ENCODE peak calls at places on chromosomes 1 and 21, in seven cellular contexts. E is sigmoid colon, Q is A549, Z is adrenal gland, S is transverse colon, V is prostate gland, A is HCT116. G is an unnamed sample. For H3K4me1, the result is how much of the 10 kb centered on the place peaks cover.

GRCh38 chr1:224253721-224254120 is 70.7 kb downstream of the DEGS1 start:
- DNase-seq in E (no peak), Q (no peak), Z (no peak), S (no peak), V (no peak), A (no peak), G (no peak)

GRCh38 chr1:97489834-97490233 is 431.0 kb downstream of the DPYD start:
- DNase-seq in E (no peak), Q (peak), Z (no peak), S (no peak), V (no peak), A (no peak), G (no peak)

GRCh38 chr1:61056674-61057439 is 25.5 kb upstream of the NFIA start:
- DNase-seq in E (peak), Q (no peak), Z (peak), S (peak), V (peak), A (peak), G (no peak)

GRCh38 chr21:36419996-36420395 is 34.8 kb downstream of the CHAF1B start:
- DNase-seq in E (peak), Q (peak), Z (peak), S (peak), V (peak), A (peak), G (no peak)

GRCh38 chr1:218584418-218585155 is 239.5 kb downstream of the TGFB2 start:
- DNase-seq in E (no peak), Q (no peak), Z (no peak), S (no peak), V (no peak), A (peak), G (no peak)

GRCh38 chr1:241639653-241640148 is 468 bp downstream of the CHML start:
- DNase-seq in E (peak), Q (peak), Z (peak), S (peak), V (peak), A (no peak), G (no peak)

GRCh38 chr1:55057956-55058298 is 18.6 kb downstream of the PCSK9 start:
- DNase-seq in E (no peak), Q (no peak), Z (no peak), S (no peak), V (no peak), A (no peak), G (no peak)

GRCh38 chr1:55131801-55132200 is 83.4 kb downstream of the USP24 start:
- DNase-seq in E (no peak), Q (no peak), Z (no peak), S (no peak), V (no peak), A (no peak), G (no peak)

GRCh38 chr1:156154317-156154749 is 948 bp downstream of the SEMA4A start:
- DNase-seq in E (no peak), Q (no peak), Z (no peak), S (peak), V (no peak), A (no peak), G (no peak)

GRCh38 chr1:165259236-165259635 is 97.3 kb downstream of the LMX1A start:
- DNase-seq in E (no peak), Q (no peak), Z (no peak), S (no peak), V (no peak), A (no peak), G (no peak)

GRCh38 chr1:81550753-81551152 is 250.0 kb upstream of the ADGRL2 start:
- DNase-seq in E (no peak), Q (no peak), Z (no peak), S (no peak), V (no peak), A (peak), G (no peak)

GRCh38 chr1:55425310-55425930 is 210.3 kb upstream of the USP24 start:
- DNase-seq in E (no peak), Q (no peak), Z (no peak), S (no peak), V (no peak), A (no peak), G (no peak)

GRCh38 chr1:47507921-47508894 is 70.4 kb downstream of the FOXD2 start:
- DNase-seq in E (no peak), Q (peak), Z (peak), S (peak), V (peak), A (no peak), G (no peak)

GRCh38 chr1:27623327-27624212 is 11.4 kb downstream of the FGR start:
- DNase-seq in E (no peak), Q (no peak), Z (no peak), S (no peak), V (no peak), A (no peak), G (no peak)

GRCh38 chr1:100250264-100250663 is 630 bp upstream of the DBT start:
- DNase-seq in E (no peak), Q (no peak), Z (no peak), S (no peak), V (no peak), A (no peak), G (no peak)

GRCh38 chr1:156806512-156807440 is 9.9 kb downstream of the SH2D2A start:
- DNase-seq in E (no peak), Q (no peak), Z (no peak), S (no peak), V (no peak), A (no peak), G (no peak)

GRCh38 chr1:69109276-69109675 is 458.4 kb upstream of the LRRC7 start:
- DNase-seq in E (no peak), Q (no peak), Z (no peak), S (no peak), V (no peak), A (no peak), G (no peak)

GRCh38 chr1:46180082-46180616 is 3.9 kb upstream of the P3R3URF start:
- DNase-seq in E (no peak), Q (no peak), Z (no peak), S (peak), V (peak), A (peak), G (no peak)

GRCh38 chr1:27614625-27615344 is 10.8 kb upstream of the AHDC1 start:
- DNase-seq in E (no peak), Q (no peak), Z (no peak), S (no peak), V (no peak), A (no peak), G (no peak)

GRCh38 chr1:10727703-10728348 is 68.6 kb downstream of the CASZ1 start:
- DNase-seq in E (peak), Q (no peak), Z (no peak), S (no peak), V (no peak), A (no peak), G (no peak)

GRCh38 chr1:43671626-43672330 is 21.8 kb downstream of the KDM4A start:
- DNase-seq in E (no peak), Q (no peak), Z (peak), S (no peak), V (no peak), A (no peak), G (no peak)

DNA sequence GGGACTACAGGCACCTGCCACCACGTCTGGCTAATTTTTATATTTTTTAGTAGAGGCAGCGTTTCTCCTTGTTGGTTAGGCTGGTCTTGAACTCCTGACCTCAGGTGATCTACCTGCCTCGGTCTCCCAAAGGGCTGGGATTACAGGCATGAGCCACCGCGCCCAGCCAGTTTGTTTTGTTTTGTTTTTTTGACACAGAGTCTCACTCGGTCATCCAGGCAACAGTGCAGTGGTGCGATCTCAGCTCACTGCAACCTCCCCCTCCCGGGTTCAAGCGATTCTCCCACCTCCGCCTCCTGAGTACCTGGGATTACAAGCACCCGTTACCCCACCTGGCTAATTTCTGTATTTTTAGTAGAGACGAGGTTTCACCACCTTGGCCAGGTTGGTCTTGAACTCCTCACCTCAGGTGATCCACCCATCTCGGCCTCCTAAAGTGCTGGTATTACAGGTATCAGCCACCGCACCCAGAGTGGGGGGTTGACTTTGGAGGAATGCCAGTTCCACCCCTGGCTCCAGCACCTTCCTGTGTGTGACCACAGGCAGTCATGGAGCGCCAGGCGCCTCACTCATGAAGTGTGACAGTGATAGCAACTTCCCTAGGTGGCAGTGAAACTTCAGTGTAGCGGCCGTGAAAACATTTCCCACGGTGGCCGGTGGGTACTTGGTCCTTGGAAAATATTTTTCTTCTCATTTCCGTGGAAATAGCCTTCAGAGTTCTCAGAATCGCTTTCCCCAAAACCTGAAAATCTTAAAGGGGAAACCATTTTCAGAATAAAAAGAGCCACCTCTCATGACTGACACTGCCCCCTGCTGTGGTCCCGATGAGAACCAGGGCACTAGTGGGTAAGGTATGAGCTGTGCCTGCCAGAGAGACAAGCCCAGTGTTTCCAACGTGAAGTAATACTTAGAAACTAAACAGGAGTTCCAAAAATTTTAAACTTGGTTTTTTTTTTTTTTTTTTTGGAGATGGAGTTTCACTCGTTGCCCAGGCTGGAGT is 48.6 kb downstream of the WDR4 start:
- DNase-seq in E (peak), Q (no peak), Z (peak), S (no peak), V (no peak), A (no peak), G (no peak)
- TF ChIP-seq CTCF in E (no peak), Q (no peak), Z (no peak), S (no peak), V (no peak), A (peak), G (no peak)

GRCh38 chr1:110875216-110875731 is 2.3 kb downstream of the CD53 start:
- DNase-seq in E (no peak), Q (no peak), Z (no peak), S (peak), V (no peak), A (no peak), G (no peak)
- TF ChIP-seq POLR2A in E (no peak), Q (no peak), Z (no peak), S (peak), V (no peak), A (no peak), G (peak)

DNA sequence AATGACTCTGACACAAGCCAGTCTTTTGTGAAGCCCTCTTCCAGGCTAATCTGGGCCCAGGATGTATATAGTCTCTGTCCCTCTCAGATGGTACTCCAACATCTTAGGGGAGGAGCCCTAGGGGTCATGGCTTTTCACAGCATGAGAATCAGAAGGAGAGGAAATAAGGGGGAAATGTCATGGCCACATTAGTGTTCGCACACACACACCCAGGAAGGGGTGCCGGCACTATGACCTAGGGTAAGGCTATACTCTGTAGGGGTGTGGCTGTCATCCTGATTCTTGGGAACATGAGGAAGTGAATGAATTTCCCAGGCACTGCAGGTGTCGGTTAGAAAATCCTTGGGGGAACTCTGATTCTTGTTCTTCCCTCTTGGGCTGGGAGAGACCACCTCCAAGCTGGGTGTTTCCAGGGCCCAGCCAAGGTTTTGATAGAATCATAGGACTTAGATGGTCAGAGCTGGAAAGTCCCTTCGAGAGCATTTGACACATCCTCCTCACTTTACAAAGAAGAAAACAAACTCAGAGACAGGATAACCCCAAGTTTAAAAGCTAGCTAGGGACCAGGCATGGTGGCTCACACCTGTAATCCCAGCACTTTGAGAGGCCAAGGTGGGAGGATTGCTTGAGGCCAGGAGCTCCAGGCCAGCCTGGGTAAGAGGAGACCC is 22.0 kb downstream of the GFI1 start:
- DNase-seq in E (no peak), Q (no peak), Z (no peak), S (peak), V (no peak), A (no peak), G (no peak)
- H3K4me1 ChIP-seq in E (under half), Q (under half), Z (under half), S (under half), V (under half), A (under half), G (under half)

DNA sequence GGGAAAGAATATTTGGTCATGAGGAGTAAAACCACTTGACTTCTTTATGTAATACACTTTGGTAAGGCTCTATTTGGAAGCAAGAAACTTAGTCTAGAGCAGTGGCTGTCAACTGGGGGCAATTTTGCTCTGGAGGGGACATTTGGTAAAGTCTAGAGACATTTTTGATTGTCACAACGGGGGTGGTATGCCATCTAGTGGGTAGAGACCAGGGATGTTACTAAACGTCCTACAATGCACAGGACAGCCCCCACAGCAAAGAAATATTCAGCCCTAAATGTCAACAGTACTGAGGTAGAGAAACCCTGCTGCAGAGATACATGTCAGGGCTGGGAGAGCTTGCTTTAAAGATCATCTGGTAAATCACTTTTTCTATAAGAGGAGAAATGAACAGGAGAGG is 13.5 kb downstream of the FUCA1 start:
- DNase-seq in E (no peak), Q (no peak), Z (no peak), S (no peak), V (no peak), A (no peak), G (no peak)
- TF ChIP-seq CTCF in E (no peak), Q (peak), Z (no peak), S (no peak), V (no peak), A (peak), G (no peak)

DNA sequence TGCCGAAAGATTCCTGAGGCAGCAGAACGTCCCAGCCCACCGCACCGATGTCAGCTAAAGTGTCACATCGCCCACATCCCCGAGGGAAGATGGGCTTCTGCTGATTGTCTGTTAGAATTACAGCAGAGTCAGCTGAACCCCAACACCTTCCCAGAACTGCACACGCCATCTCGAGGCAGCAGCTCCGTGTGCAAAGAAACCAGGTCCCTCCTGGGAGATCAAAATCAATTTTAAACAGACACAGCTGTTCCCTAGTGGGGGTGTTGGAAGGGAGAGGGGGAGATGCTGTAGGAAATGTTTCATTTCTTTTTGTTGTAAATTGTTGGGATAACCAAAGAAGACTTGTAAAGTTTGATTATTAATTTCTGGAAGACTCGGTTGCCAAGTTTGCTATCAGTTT is 12.7 kb upstream of the KAZN start:
- DNase-seq in E (no peak), Q (no peak), Z (no peak), S (no peak), V (no peak), A (no peak), G (no peak)
- TF ChIP-seq POLR2A in E (no peak), Q (no peak), Z (no peak), S (no peak), V (no peak), A (no peak), G (no peak)

GRCh38 chr1:8421721-8422120 is 103.8 kb downstream of the SLC45A1 start:
- DNase-seq in E (peak), Q (no peak), Z (no peak), S (peak), V (no peak), A (no peak), G (no peak)
- H3K4me1 ChIP-seq in E (under half), Q (under half), Z (under half), S (half or more), V (under half), A (under half), G (half or more)